ENCODE peak calls at places on chromosomes 6 and 20, in five cellular contexts. One of them, this sample, is unnamed.
A peak's percentile ranks its signal among the peaks of the same experiment; 100 is the strongest.

GRCh38 chr20:48384147-48384818 is 443.5 kb downstream of the PREX1 start:
- DNase-seq in fibroblast of lung: no peak
- DNase-seq in left lung: no peak
- DNase-seq in A549: no peak
- DNase-seq in right atrium auricular region: no peak
- DNase-seq in this sample: no peak

GRCh38 chr6:41584668-41585205 is 38.6 kb downstream of the FOXP4 start:
- DNase-seq in fibroblast of lung: no peak
- DNase-seq in left lung: no peak
- DNase-seq in A549: no peak
- DNase-seq in right atrium auricular region: no peak
- DNase-seq in this sample: no peak

GRCh38 chr6:147648936-147649335 is 140.4 kb downstream of the SAMD5 start:
- DNase-seq in fibroblast of lung: peak; percentile 61
- DNase-seq in left lung: no peak
- DNase-seq in A549: no peak
- DNase-seq in right atrium auricular region: no peak
- DNase-seq in this sample: peak; percentile 10

GRCh38 chr6:75818061-75818855 is 69.2 kb downstream of the MYO6 start:
- DNase-seq in fibroblast of lung: peak; percentile 57
- DNase-seq in left lung: no peak
- DNase-seq in A549: no peak
- DNase-seq in right atrium auricular region: no peak
- DNase-seq in this sample: peak; percentile 29

GRCh38 chr6:43883698-43884659 is 114.0 kb downstream of the VEGFA start:
- DNase-seq in fibroblast of lung: no peak
- DNase-seq in left lung: no peak
- DNase-seq in A549: no peak
- DNase-seq in right atrium auricular region: no peak
- DNase-seq in this sample: no peak

GRCh38 chr20:1418335-1418734 is 25.5 kb upstream of the FKBP1A start:
- DNase-seq in fibroblast of lung: peak; percentile 15
- DNase-seq in left lung: no peak
- DNase-seq in A549: no peak
- DNase-seq in right atrium auricular region: no peak
- DNase-seq in this sample: peak; percentile 84

GRCh38 chr6:108200186-108200585 is 34.4 kb downstream of the NR2E1 start:
- DNase-seq in fibroblast of lung: no peak
- DNase-seq in left lung: no peak
- DNase-seq in A549: no peak
- DNase-seq in right atrium auricular region: no peak
- DNase-seq in this sample: no peak

GRCh38 chr6:6469074-6469473 is 119.4 kb upstream of the LY86 start:
- DNase-seq in fibroblast of lung: no peak
- DNase-seq in left lung: no peak
- DNase-seq in A549: no peak
- DNase-seq in right atrium auricular region: no peak
- DNase-seq in this sample: no peak

GRCh38 chr20:53934421-53935352 is 135.7 kb downstream of the BCAS1 start:
- DNase-seq in fibroblast of lung: peak; percentile 90
- DNase-seq in left lung: no peak
- DNase-seq in A549: no peak
- DNase-seq in right atrium auricular region: no peak
- DNase-seq in this sample: peak; percentile 81

GRCh38 chr20:39716796-39717341 is 754.7 kb downstream of the DHX35 start:
- DNase-seq in fibroblast of lung: peak; percentile 9
- DNase-seq in left lung: no peak
- DNase-seq in A549: no peak
- DNase-seq in right atrium auricular region: no peak
- DNase-seq in this sample: peak; percentile 2

GRCh38 chr20:35954200-35954906 is at the start of gene SCAND1:
- DNase-seq in fibroblast of lung: peak; percentile 95
- DNase-seq in left lung: peak; percentile 96
- DNase-seq in A549: peak; percentile 95
- DNase-seq in right atrium auricular region: peak; percentile 92
- DNase-seq in this sample: peak; percentile 99

GRCh38 chr20:1894471-1894950 is 696 bp upstream of the SIRPA start:
- DNase-seq in fibroblast of lung: peak; percentile 71
- DNase-seq in left lung: no peak
- DNase-seq in A549: peak; percentile 62
- DNase-seq in right atrium auricular region: no peak
- DNase-seq in this sample: peak; percentile 86

GRCh38 chr6:11083491-11083890 is 10.1 kb upstream of the SMIM13 start:
- DNase-seq in fibroblast of lung: peak; percentile 56
- DNase-seq in left lung: no peak
- DNase-seq in A549: no peak
- DNase-seq in right atrium auricular region: no peak
- DNase-seq in this sample: peak; percentile 59
- H3K4me3 ChIP-seq in fibroblast of lung: no peak overlapping the region
- H3K4me3 ChIP-seq in left lung: no peak overlapping the region
- H3K4me3 ChIP-seq in A549: no peak overlapping the region
- H3K4me3 ChIP-seq in right atrium auricular region: no peak overlapping the region
- H3K4me3 ChIP-seq in this sample: no peak overlapping the region

GRCh38 chr6:1614448-1614766 is 4.7 kb downstream of the FOXC1 start:
- DNase-seq in fibroblast of lung: no peak
- DNase-seq in left lung: no peak
- DNase-seq in A549: no peak
- DNase-seq in right atrium auricular region: no peak
- DNase-seq in this sample: no peak
- H3K4me3 ChIP-seq in fibroblast of lung: no peak overlapping the region
- H3K4me3 ChIP-seq in left lung: no peak overlapping the region
- H3K4me3 ChIP-seq in A549: no peak overlapping the region
- H3K4me3 ChIP-seq in right atrium auricular region: peak overlapping the region; percentile 67
- H3K4me3 ChIP-seq in this sample: peak overlapping the region; percentile 79

GRCh38 chr6:111566873-111567517 is 38.7 kb downstream of the TRAF3IP2 start:
- DNase-seq in fibroblast of lung: peak; percentile 57
- DNase-seq in left lung: peak; percentile 53
- DNase-seq in A549: no peak
- DNase-seq in right atrium auricular region: no peak
- DNase-seq in this sample: no peak
- H3K4me3 ChIP-seq in fibroblast of lung: no peak overlapping the region
- H3K4me3 ChIP-seq in left lung: no peak overlapping the region
- H3K4me3 ChIP-seq in A549: no peak overlapping the region
- H3K4me3 ChIP-seq in right atrium auricular region: no peak overlapping the region
- H3K4me3 ChIP-seq in this sample: no peak overlapping the region

DNA sequence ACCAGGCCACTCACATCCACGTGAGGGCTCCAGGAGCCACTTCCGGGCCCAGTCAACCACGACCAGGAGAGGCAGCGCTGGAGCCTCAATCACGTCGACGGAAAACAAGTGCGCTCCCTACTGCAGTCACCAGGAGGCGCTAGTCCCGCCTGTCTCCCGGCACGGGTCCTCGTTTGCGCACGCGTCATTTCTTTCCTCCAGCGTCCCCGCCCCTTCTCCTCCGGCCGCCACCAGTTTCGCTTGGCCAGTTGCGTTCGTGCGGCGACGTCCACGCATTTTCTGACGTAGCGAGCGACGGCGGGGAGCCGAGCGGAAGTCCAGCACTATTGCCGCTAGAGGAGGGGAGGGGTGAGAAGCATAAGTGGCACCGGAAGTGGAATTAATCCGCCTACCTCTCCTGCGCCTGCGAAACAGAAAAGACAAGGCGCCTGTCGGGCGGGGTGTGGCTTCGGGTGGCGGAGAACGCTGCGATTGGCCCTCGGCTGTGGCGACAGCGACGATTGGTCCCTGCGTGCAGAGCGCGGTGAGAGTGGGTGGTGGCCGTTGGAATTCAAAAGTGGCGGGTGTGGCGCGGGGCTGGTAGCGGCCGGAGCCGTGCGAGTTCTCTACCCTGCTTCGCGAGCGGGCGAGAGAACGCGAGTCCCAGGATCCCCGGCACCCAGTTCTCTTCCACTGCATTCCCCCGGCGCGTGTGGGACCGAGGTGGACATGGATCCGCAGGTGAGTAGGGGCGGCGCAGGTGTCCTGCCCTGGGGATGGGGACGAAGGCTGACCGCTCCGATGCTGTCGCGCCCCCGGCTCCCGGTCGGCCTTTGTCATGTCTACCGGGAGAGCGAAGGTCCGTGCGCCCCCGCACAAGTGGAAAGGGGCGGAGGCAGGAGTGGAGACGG is at the start of gene KIFC1:
- DNase-seq in fibroblast of lung: peak; percentile 100
- DNase-seq in left lung: peak; percentile 99
- DNase-seq in A549: peak; percentile 92
- DNase-seq in right atrium auricular region: peak; percentile 99
- DNase-seq in this sample: peak; percentile 100
- H3K4me3 ChIP-seq in fibroblast of lung: peak within 1 kb of the TSS; percentile 57
- H3K4me3 ChIP-seq in left lung: peak within 1 kb of the TSS; percentile 57
- H3K4me3 ChIP-seq in A549: peak within 1 kb of the TSS; percentile 81
- H3K4me3 ChIP-seq in right atrium auricular region: peak within 1 kb of the TSS; percentile 53
- H3K4me3 ChIP-seq in this sample: peak within 1 kb of the TSS; percentile 82

DNA sequence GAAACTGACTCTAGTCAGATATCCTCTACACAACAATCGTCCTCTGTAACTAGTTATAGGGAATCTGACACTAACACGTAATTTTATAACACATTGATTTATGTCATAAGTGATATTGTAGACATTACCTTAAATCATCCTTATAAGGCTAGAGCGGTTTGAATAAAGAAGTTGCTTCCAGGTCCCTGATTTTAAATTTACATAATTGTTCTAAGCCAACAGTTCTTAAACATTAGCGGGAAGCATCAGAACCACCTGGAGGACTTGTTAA is 2.9 kb upstream of the FBXO9 start:
- DNase-seq in fibroblast of lung: no peak
- DNase-seq in left lung: no peak
- DNase-seq in A549: no peak
- DNase-seq in right atrium auricular region: no peak
- DNase-seq in this sample: no peak
- H3K4me3 ChIP-seq in fibroblast of lung: peak overlapping the region; percentile 89
- H3K4me3 ChIP-seq in left lung: no peak overlapping the region
- H3K4me3 ChIP-seq in A549: peak overlapping the region; percentile 78
- H3K4me3 ChIP-seq in right atrium auricular region: no peak overlapping the region
- H3K4me3 ChIP-seq in this sample: no peak overlapping the region

GRCh38 chr6:133337312-133337711 is 96.2 kb downstream of the EYA4 start:
- DNase-seq in fibroblast of lung: peak; percentile 24
- DNase-seq in left lung: no peak
- DNase-seq in A549: no peak
- DNase-seq in right atrium auricular region: no peak
- DNase-seq in this sample: peak; percentile 61

GRCh38 chr6:133341607-133342158 is 100.5 kb downstream of the EYA4 start:
- DNase-seq in fibroblast of lung: peak; percentile 92
- DNase-seq in left lung: no peak
- DNase-seq in A549: no peak
- DNase-seq in right atrium auricular region: no peak
- DNase-seq in this sample: peak; percentile 47

GRCh38 chr6:133343220-133343619 is 102.1 kb downstream of the EYA4 start:
- DNase-seq in fibroblast of lung: no peak
- DNase-seq in left lung: no peak
- DNase-seq in A549: no peak
- DNase-seq in right atrium auricular region: no peak
- DNase-seq in this sample: no peak

GRCh38 chr6:133339543-133340384 is 98.6 kb downstream of the EYA4 start:
- DNase-seq in fibroblast of lung: no peak
- DNase-seq in left lung: no peak
- DNase-seq in A549: no peak
- DNase-seq in right atrium auricular region: no peak
- DNase-seq in this sample: no peak

DNA sequence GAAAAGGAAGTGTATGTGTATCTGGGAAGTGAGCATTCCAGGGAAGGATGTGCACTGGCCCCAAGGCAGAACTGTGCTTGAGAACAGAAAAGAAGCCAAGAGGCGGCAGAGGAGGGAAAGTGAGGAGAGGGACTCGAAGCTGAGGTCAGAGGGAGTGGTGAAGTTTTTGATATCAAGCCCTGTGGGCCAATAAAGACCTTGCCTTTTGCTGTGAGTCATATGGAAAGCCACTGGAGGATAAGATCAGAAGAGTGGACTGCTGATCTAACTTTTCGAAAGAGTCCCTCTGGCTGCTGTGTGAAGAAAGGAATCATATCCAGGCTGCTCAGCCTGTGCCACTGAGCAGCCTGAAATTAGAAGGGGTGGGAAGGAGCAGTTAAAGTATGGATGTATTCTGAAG is 99.4 kb downstream of the EYA4 start:
- DNase-seq in fibroblast of lung: peak; percentile 72
- DNase-seq in left lung: no peak
- DNase-seq in A549: peak; percentile 24
- DNase-seq in right atrium auricular region: no peak
- DNase-seq in this sample: peak; percentile 10
- H3K4me3 ChIP-seq in fibroblast of lung: no peak overlapping the region
- H3K4me3 ChIP-seq in left lung: no peak overlapping the region
- H3K4me3 ChIP-seq in A549: peak overlapping the region; percentile 16
- H3K4me3 ChIP-seq in right atrium auricular region: no peak overlapping the region
- H3K4me3 ChIP-seq in this sample: no peak overlapping the region

This sample was measured in foreskin fibroblast.